ENCODE peak calls at places on chromosome 20, in ten cellular contexts. R is osteocyte; E is GM19239; W is stimulated activated CD8-positive, alpha-beta memory T cell treated with anti-CD3 and anti-CD28 coated beads, Interleukin-12 subunit alpha, Interleukin-12 subunit beta, amount 100 ng/mL, for 4 hours; K is NCI-H1092 treated with DMSO at 0.1 percent for 48 hours; V is skeletal muscle cell; T is GM20000; D is stimulated activated CD4-positive, alpha-beta T cell treated with anti-CD3 and anti-CD28 coated beads, TNF-alpha, amount 100 ng/mL, for 1 hour; I is GM10248; Q is left cardiac atrium. X is an unnamed sample.

GRCh38 chr20:32067234-32067821 is 15.3 kb downstream of the HCK start:
- DNase-seq in I (no peak), V (peak), D (no peak), K (no peak), Q (no peak), W (no peak), E (no peak), R (no peak), T (no peak), X (no peak)

GRCh38 chr20:8366303-8366923 is 234.3 kb downstream of the PLCB1 start:
- DNase-seq in V (no peak), I (no peak), T (no peak), W (no peak), D (no peak), R (no peak), Q (no peak), E (no peak), K (no peak), X (no peak)

GRCh38 chr20:45959126-45959525 is 12.9 kb downstream of the ZNF335 start:
- DNase-seq in D (no peak), V (no peak), E (no peak), T (no peak), K (no peak), W (no peak), R (no peak), I (no peak), Q (no peak), X (no peak)

GRCh38 chr20:57513199-57513598 is 11.7 kb downstream of the CTCFL start:
- DNase-seq in W (no peak), D (no peak), V (no peak), T (no peak), E (no peak), Q (no peak), K (no peak), R (no peak), I (no peak), X (no peak)

GRCh38 chr20:63315240-63315981 is 22.4 kb downstream of the COL20A1 start:
- DNase-seq in T (no peak), Q (peak), E (no peak), V (no peak), W (no peak), I (no peak), K (no peak), D (no peak), R (no peak), X (no peak)

GRCh38 chr20:5172903-5173463 is 46.2 kb downstream of the CDS2 start:
- DNase-seq in E (no peak), Q (no peak), R (no peak), K (no peak), I (no peak), V (no peak), T (no peak), D (no peak), W (no peak), X (no peak)

GRCh38 chr20:64224344-64225165 is 31.0 kb upstream of the PCMTD2 start:
- DNase-seq in V (peak), K (no peak), D (no peak), T (no peak), I (no peak), R (no peak), W (no peak), Q (no peak), E (no peak), X (no peak)

GRCh38 chr20:63095718-63096654 is 89.2 kb upstream of the BHLHE23 start:
- DNase-seq in W (no peak), V (no peak), I (no peak), Q (peak), E (no peak), D (no peak), R (peak), T (no peak), K (no peak), X (no peak)

GRCh38 chr20:40110241-40110910 is 578.7 kb downstream of the MAFB start:
- DNase-seq in D (no peak), R (no peak), T (no peak), V (no peak), E (no peak), K (no peak), I (no peak), Q (no peak), W (no peak), X (no peak)

GRCh38 chr20:9884666-9885065 is 45.8 kb upstream of the PAK5 start:
- DNase-seq in R (no peak), Q (no peak), K (peak), I (no peak), W (no peak), D (no peak), E (no peak), T (no peak), V (no peak), X (no peak)

GRCh38 chr20:6057139-6057538 is 3.3 kb upstream of the LRRN4 start:
- DNase-seq in I (no peak), E (no peak), K (no peak), W (no peak), D (no peak), Q (no peak), V (no peak), R (no peak), T (no peak), X (no peak)

GRCh38 chr20:44066645-44067606 is 120.1 kb downstream of the JPH2 start:
- DNase-seq in D (no peak), I (peak), E (no peak), T (no peak), W (no peak), K (no peak), R (peak), V (no peak), Q (no peak), X (peak)

GRCh38 chr20:4225778-4226177 is 210.4 kb upstream of the RNF24 start:
- DNase-seq in T (no peak), D (no peak), I (no peak), E (no peak), R (no peak), V (peak), W (no peak), K (no peak), Q (no peak), X (no peak)

GRCh38 chr20:44142416-44142815 is 44.6 kb downstream of the JPH2 start:
- DNase-seq in T (no peak), D (no peak), V (peak), E (no peak), R (no peak), W (no peak), K (no peak), Q (no peak), I (no peak), X (no peak)

GRCh38 chr20:17556842-17557674 is 12.8 kb upstream of the DSTN start:
- DNase-seq in W (no peak), E (no peak), R (no peak), I (no peak), T (no peak), D (no peak), K (peak), Q (peak), V (no peak), X (no peak)

GRCh38 chr20:50569864-50570836 is 60.0 kb downstream of the PTPN1 start:
- DNase-seq in E (no peak), W (no peak), D (no peak), Q (no peak), V (no peak), R (peak), I (peak), T (peak), K (no peak), X (no peak)

X was measured in stimulated activated effector memory CD8-positive, alpha-beta T cell treated with anti-CD3 and anti-CD28 coated beads, Interleukin-12 subunit alpha, Interleukin-12 subunit beta, amount 100 ng/mL, for 72 hours.